ENCODE peak calls at places on chromosomes 12 and 14, in eight cellular contexts. One of them, this sample, is unnamed.

GRCh38 chr14:29390046-29390841 is 537.4 kb downstream of the PRKD1 start:
- DNase-seq in HepG2: no peak
- DNase-seq in PC-3: no peak
- DNase-seq in GM23248: no peak
- DNase-seq in mesenchymal stem cell: no peak
- DNase-seq in GM23338: peak
- DNase-seq in fibroblast of lung: peak
- DNase-seq in neural progenitor cell: peak
- DNase-seq in this sample: no peak

GRCh38 chr12:89353823-89354629 is 1.7 kb upstream of the DUSP6 start:
- DNase-seq in HepG2: peak
- DNase-seq in PC-3: peak
- DNase-seq in GM23248: peak
- DNase-seq in mesenchymal stem cell: peak
- DNase-seq in GM23338: peak
- DNase-seq in fibroblast of lung: peak
- DNase-seq in neural progenitor cell: peak
- DNase-seq in this sample: peak

GRCh38 chr14:59017285-59017965 is 171.0 kb upstream of the DAAM1 start:
- DNase-seq in HepG2: no peak
- DNase-seq in PC-3: no peak
- DNase-seq in GM23248: no peak
- DNase-seq in mesenchymal stem cell: no peak
- DNase-seq in GM23338: no peak
- DNase-seq in fibroblast of lung: peak
- DNase-seq in neural progenitor cell: no peak
- DNase-seq in this sample: no peak

GRCh38 chr14:73789996-73790581 is 61.5 kb upstream of the PTGR2 start:
- DNase-seq in HepG2: no peak
- DNase-seq in PC-3: peak
- DNase-seq in GM23248: peak
- DNase-seq in mesenchymal stem cell: peak
- DNase-seq in GM23338: no peak
- DNase-seq in fibroblast of lung: peak
- DNase-seq in neural progenitor cell: no peak
- DNase-seq in this sample: no peak

GRCh38 chr12:111730420-111730819 is 36.3 kb upstream of the ALDH2 start:
- DNase-seq in HepG2: no peak
- DNase-seq in PC-3: no peak
- DNase-seq in GM23248: no peak
- DNase-seq in mesenchymal stem cell: no peak
- DNase-seq in GM23338: no peak
- DNase-seq in fibroblast of lung: no peak
- DNase-seq in neural progenitor cell: no peak
- DNase-seq in this sample: peak

GRCh38 chr12:56110571-56110970 is 5.9 kb upstream of the RPL41 start:
- DNase-seq in HepG2: no peak
- DNase-seq in PC-3: no peak
- DNase-seq in GM23248: no peak
- DNase-seq in mesenchymal stem cell: no peak
- DNase-seq in GM23338: no peak
- DNase-seq in fibroblast of lung: no peak
- DNase-seq in neural progenitor cell: no peak
- DNase-seq in this sample: no peak

GRCh38 chr12:65277994-65278575 is 398 bp upstream of the MSRB3 start:
- DNase-seq in HepG2: no peak
- DNase-seq in PC-3: no peak
- DNase-seq in GM23248: no peak
- DNase-seq in mesenchymal stem cell: peak
- DNase-seq in GM23338: peak
- DNase-seq in fibroblast of lung: no peak
- DNase-seq in neural progenitor cell: peak
- DNase-seq in this sample: no peak

GRCh38 chr12:131094831-131095805 is 141.4 kb downstream of the ADGRD1 start:
- DNase-seq in HepG2: no peak
- DNase-seq in PC-3: no peak
- DNase-seq in GM23248: no peak
- DNase-seq in mesenchymal stem cell: no peak
- DNase-seq in GM23338: no peak
- DNase-seq in fibroblast of lung: no peak
- DNase-seq in neural progenitor cell: no peak
- DNase-seq in this sample: no peak

GRCh38 chr12:53094394-53094787 is 3.1 kb upstream of the IGFBP6 start:
- DNase-seq in HepG2: no peak
- DNase-seq in PC-3: no peak
- DNase-seq in GM23248: no peak
- DNase-seq in mesenchymal stem cell: no peak
- DNase-seq in GM23338: no peak
- DNase-seq in fibroblast of lung: no peak
- DNase-seq in neural progenitor cell: no peak
- DNase-seq in this sample: no peak

GRCh38 chr14:77314539-77314938 is 6.1 kb downstream of the POMT2 start:
- DNase-seq in HepG2: no peak
- DNase-seq in PC-3: peak
- DNase-seq in GM23248: no peak
- DNase-seq in mesenchymal stem cell: no peak
- DNase-seq in GM23338: no peak
- DNase-seq in fibroblast of lung: no peak
- DNase-seq in neural progenitor cell: no peak
- DNase-seq in this sample: no peak

GRCh38 chr14:61077946-61078738 is 97.1 kb downstream of the SLC38A6 start:
- DNase-seq in HepG2: no peak
- DNase-seq in PC-3: peak
- DNase-seq in GM23248: peak
- DNase-seq in mesenchymal stem cell: no peak
- DNase-seq in GM23338: no peak
- DNase-seq in fibroblast of lung: peak
- DNase-seq in neural progenitor cell: no peak
- DNase-seq in this sample: no peak

GRCh38 chr12:56118688-56119045 is 601 bp downstream of the ZC3H10 start:
- DNase-seq in HepG2: no peak
- DNase-seq in PC-3: no peak
- DNase-seq in GM23248: no peak
- DNase-seq in mesenchymal stem cell: no peak
- DNase-seq in GM23338: peak
- DNase-seq in fibroblast of lung: no peak
- DNase-seq in neural progenitor cell: no peak
- DNase-seq in this sample: no peak

GRCh38 chr12:104237930-104238329 is 22.4 kb downstream of the TXNRD1 start:
- DNase-seq in HepG2: no peak
- DNase-seq in PC-3: no peak
- DNase-seq in GM23248: no peak
- DNase-seq in mesenchymal stem cell: no peak
- DNase-seq in GM23338: no peak
- DNase-seq in fibroblast of lung: no peak
- DNase-seq in neural progenitor cell: no peak
- DNase-seq in this sample: no peak

GRCh38 chr12:19689801-19690472 is 250.6 kb downstream of the AEBP2 start:
- DNase-seq in HepG2: no peak
- DNase-seq in PC-3: peak
- DNase-seq in GM23248: no peak
- DNase-seq in mesenchymal stem cell: no peak
- DNase-seq in GM23338: no peak
- DNase-seq in fibroblast of lung: no peak
- DNase-seq in neural progenitor cell: no peak
- DNase-seq in this sample: no peak

GRCh38 chr12:118015944-118016343 is 559 bp upstream of the RFC5 start:
- DNase-seq in HepG2: peak
- DNase-seq in PC-3: no peak
- DNase-seq in GM23248: no peak
- DNase-seq in mesenchymal stem cell: no peak
- DNase-seq in GM23338: no peak
- DNase-seq in fibroblast of lung: no peak
- DNase-seq in neural progenitor cell: no peak
- DNase-seq in this sample: no peak

GRCh38 chr12:119113587-119113986 is 65.1 kb upstream of the HSPB8 start:
- DNase-seq in HepG2: no peak
- DNase-seq in PC-3: no peak
- DNase-seq in GM23248: no peak
- DNase-seq in mesenchymal stem cell: no peak
- DNase-seq in GM23338: no peak
- DNase-seq in fibroblast of lung: no peak
- DNase-seq in neural progenitor cell: no peak
- DNase-seq in this sample: no peak

GRCh38 chr14:71713061-71713850 is 219.0 kb upstream of the RGS6 start:
- DNase-seq in HepG2: no peak
- DNase-seq in PC-3: peak
- DNase-seq in GM23248: peak
- DNase-seq in mesenchymal stem cell: no peak
- DNase-seq in GM23338: no peak
- DNase-seq in fibroblast of lung: peak
- DNase-seq in neural progenitor cell: no peak
- DNase-seq in this sample: no peak

GRCh38 chr12:25377475-25378179 is 126.9 kb upstream of the KRAS start:
- DNase-seq in HepG2: no peak
- DNase-seq in PC-3: peak
- DNase-seq in GM23248: peak
- DNase-seq in mesenchymal stem cell: peak
- DNase-seq in GM23338: no peak
- DNase-seq in fibroblast of lung: peak
- DNase-seq in neural progenitor cell: no peak
- DNase-seq in this sample: no peak

GRCh38 chr12:6957741-6958608 is 6.8 kb downstream of the PTPN6 start:
- DNase-seq in HepG2: no peak
- DNase-seq in PC-3: no peak
- DNase-seq in GM23248: no peak
- DNase-seq in mesenchymal stem cell: no peak
- DNase-seq in GM23338: no peak
- DNase-seq in fibroblast of lung: no peak
- DNase-seq in neural progenitor cell: no peak
- DNase-seq in this sample: no peak

GRCh38 chr14:66746316-66747006 is 238.5 kb downstream of the GPHN start:
- DNase-seq in HepG2: peak
- DNase-seq in PC-3: peak
- DNase-seq in GM23248: peak
- DNase-seq in mesenchymal stem cell: peak
- DNase-seq in GM23338: peak
- DNase-seq in fibroblast of lung: peak
- DNase-seq in neural progenitor cell: peak
- DNase-seq in this sample: peak

GRCh38 chr12:1350055-1350933 is 244.1 kb downstream of the FBXL14 start:
- DNase-seq in HepG2: no peak
- DNase-seq in PC-3: peak
- DNase-seq in GM23248: peak
- DNase-seq in mesenchymal stem cell: peak
- DNase-seq in GM23338: no peak
- DNase-seq in fibroblast of lung: peak
- DNase-seq in neural progenitor cell: no peak
- DNase-seq in this sample: no peak

GRCh38 chr12:16347391-16348298 is at the start of gene MGST1:
- DNase-seq in HepG2: peak
- DNase-seq in PC-3: peak
- DNase-seq in GM23248: peak
- DNase-seq in mesenchymal stem cell: peak
- DNase-seq in GM23338: peak
- DNase-seq in fibroblast of lung: peak
- DNase-seq in neural progenitor cell: peak
- DNase-seq in this sample: peak
- H3K4me3 ChIP-seq in HepG2: peak
- H3K4me3 ChIP-seq in PC-3: peak
- H3K4me3 ChIP-seq in GM23248: peak
- H3K4me3 ChIP-seq in mesenchymal stem cell: peak
- H3K4me3 ChIP-seq in GM23338: peak
- H3K4me3 ChIP-seq in fibroblast of lung: peak
- H3K4me3 ChIP-seq in neural progenitor cell: peak
- H3K4me3 ChIP-seq in this sample: peak

GRCh38 chr12:10941916-10942607 is 3.0 kb upstream of the TAS2R14 start:
- DNase-seq in HepG2: peak
- DNase-seq in PC-3: peak
- DNase-seq in GM23248: no peak
- DNase-seq in mesenchymal stem cell: no peak
- DNase-seq in GM23338: peak
- DNase-seq in fibroblast of lung: peak
- DNase-seq in neural progenitor cell: no peak
- DNase-seq in this sample: no peak
- H3K4me2 ChIP-seq in HepG2: no peak
- H3K4me2 ChIP-seq in PC-3: peak
- H3K4me2 ChIP-seq in GM23248: no peak
- H3K4me2 ChIP-seq in mesenchymal stem cell: no peak
- H3K4me2 ChIP-seq in GM23338: no peak
- H3K4me2 ChIP-seq in fibroblast of lung: no peak
- H3K4me2 ChIP-seq in neural progenitor cell: no peak
- H3K4me2 ChIP-seq in this sample: no peak

DNA sequence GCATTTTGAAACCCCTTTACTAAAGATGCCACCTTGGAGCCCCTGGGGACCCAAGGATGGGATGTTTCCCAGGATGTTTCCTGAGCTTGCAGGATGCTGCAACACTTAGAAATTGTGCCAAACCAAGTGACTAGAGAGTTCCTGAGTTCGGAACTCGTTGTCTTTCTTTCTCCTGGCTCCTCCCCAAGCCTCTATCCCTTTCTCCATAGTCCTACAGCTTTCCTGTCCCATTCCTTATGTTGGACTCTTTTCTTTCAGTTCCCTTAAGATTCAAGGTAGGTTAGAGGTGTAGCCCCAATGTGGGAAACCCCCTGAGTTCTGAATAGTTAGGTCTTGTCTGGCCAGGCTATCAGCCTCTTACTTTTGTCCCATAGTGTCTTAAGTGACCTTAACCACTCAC is 1.4 kb upstream of the KIF5A start:
- DNase-seq in HepG2: no peak
- DNase-seq in PC-3: no peak
- DNase-seq in GM23248: peak
- DNase-seq in mesenchymal stem cell: no peak
- DNase-seq in GM23338: no peak
- DNase-seq in fibroblast of lung: no peak
- DNase-seq in neural progenitor cell: no peak
- DNase-seq in this sample: no peak
- H2AFZ ChIP-seq in HepG2: no peak
- H2AFZ ChIP-seq in PC-3: no peak
- H2AFZ ChIP-seq in GM23248: no peak
- H2AFZ ChIP-seq in mesenchymal stem cell: no peak
- H2AFZ ChIP-seq in GM23338: peak
- H2AFZ ChIP-seq in fibroblast of lung: no peak
- H2AFZ ChIP-seq in neural progenitor cell: no peak
- H2AFZ ChIP-seq in this sample: no peak

DNA sequence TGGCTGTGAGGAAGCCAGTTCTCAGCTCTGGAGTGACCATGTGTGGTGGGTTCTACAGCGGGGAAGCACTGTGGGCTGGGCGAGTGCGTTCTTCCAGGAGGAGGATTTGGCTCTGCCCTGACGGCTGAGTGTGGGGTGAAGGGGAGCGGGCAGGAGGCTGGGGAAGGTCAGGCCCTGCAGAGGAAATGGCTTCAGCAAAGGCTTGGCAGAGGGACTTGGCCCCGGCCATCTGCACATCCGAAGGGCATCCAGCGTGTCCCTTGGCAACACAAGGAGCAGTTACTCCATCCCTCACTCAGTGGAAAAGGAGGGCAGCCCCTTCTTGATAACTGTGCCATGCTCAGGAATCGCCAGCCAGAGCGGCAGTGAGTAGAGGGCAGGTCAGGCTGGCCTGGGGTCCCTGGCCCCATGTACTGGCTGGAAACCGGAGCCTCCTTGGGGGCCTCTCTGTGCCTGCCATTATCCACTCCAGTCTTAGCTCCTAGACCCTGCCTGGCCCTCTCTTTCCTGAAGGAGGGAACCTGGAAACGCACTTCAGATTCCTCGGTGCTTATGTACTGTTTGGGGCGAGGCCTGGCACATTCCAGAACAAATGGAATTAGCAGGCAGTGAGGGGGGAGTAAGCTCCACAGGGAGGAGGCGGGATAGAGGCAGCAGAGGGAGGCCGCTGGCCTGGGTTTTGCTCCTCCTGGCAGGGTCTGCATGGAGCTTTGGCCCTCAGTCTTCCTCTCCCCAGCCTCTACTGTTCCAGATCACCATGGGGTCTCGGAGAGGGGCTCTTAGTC is 133.6 kb upstream of the NCOR2 start:
- DNase-seq in HepG2: no peak
- DNase-seq in PC-3: peak
- DNase-seq in GM23248: peak
- DNase-seq in mesenchymal stem cell: no peak
- DNase-seq in GM23338: peak
- DNase-seq in fibroblast of lung: peak
- DNase-seq in neural progenitor cell: peak
- DNase-seq in this sample: no peak
- H3K4me3 ChIP-seq in HepG2: no peak
- H3K4me3 ChIP-seq in PC-3: no peak
- H3K4me3 ChIP-seq in GM23248: no peak
- H3K4me3 ChIP-seq in mesenchymal stem cell: no peak
- H3K4me3 ChIP-seq in GM23338: no peak
- H3K4me3 ChIP-seq in fibroblast of lung: no peak
- H3K4me3 ChIP-seq in neural progenitor cell: no peak
- H3K4me3 ChIP-seq in this sample: no peak